ENCODE peak calls at places on chromosomes 6 and 20, in nine cellular contexts. M, B, W, J, L, O, Z, K and D are unnamed samples.

GRCh38 chr6:26104457-26105108 is 17.4 kb downstream of the HFE start:
- DNase-seq in O (no peak), J (no peak), W (no peak), Z (no peak), B (no peak), L (no peak), K (peak; percentile 71), M (no peak), D (no peak)

GRCh38 chr6:149233056-149233715 is 84.3 kb upstream of the TAB2 start:
- DNase-seq in L (no peak), B (no peak), J (peak; percentile 83), K (peak; percentile 35), W (no peak), M (no peak), Z (no peak), O (peak; percentile 91), D (peak; percentile 99)

GRCh38 chr6:125018136-125018535 is 55.9 kb downstream of the RNF217 start:
- DNase-seq in Z (no peak), L (no peak), J (no peak), K (no peak), B (no peak), O (no peak), W (no peak), M (no peak), D (no peak)

GRCh38 chr6:138054982-138055381 is 52.2 kb downstream of the PERP start:
- DNase-seq in W (no peak), K (no peak), B (no peak), L (no peak), Z (no peak), J (no peak), M (no peak), O (no peak), D (no peak)

GRCh38 chr6:169960003-169960344 is 208.6 kb downstream of the ERMARD start:
- DNase-seq in O (no peak), B (no peak), M (peak; percentile 32), Z (no peak), W (no peak), K (no peak), J (no peak), L (no peak), D (no peak)

GRCh38 chr6:129709451-129709908 is 497 bp downstream of the ARHGAP18 start:
- DNase-seq in W (peak; percentile 80), L (no peak), M (no peak), J (no peak), O (no peak), Z (no peak), B (no peak), K (no peak), D (peak; percentile 50)

GRCh38 chr20:36179170-36179945 is 24.8 kb downstream of the EPB41L1 start:
- DNase-seq in L (no peak), W (no peak), M (no peak), J (no peak), K (no peak), B (peak; percentile 65), O (peak; percentile 77), Z (no peak), D (no peak)

GRCh38 chr6:90611543-90611864 is 24.6 kb upstream of the MAP3K7 start:
- DNase-seq in M (no peak), K (no peak), W (no peak), L (no peak), B (peak; percentile 6), O (peak; percentile 75), J (no peak), Z (no peak), D (no peak)

GRCh38 chr6:54085526-54085925 is 25.7 kb upstream of the MLIP start:
- DNase-seq in O (no peak), J (no peak), B (no peak), L (no peak), Z (peak; percentile 52), K (no peak), W (no peak), M (no peak), D (peak; percentile 81)

GRCh38 chr6:163579880-163580295 is 165.4 kb downstream of the QKI start:
- DNase-seq in Z (no peak), O (peak; percentile 31), B (no peak), M (no peak), W (peak; percentile 55), J (no peak), L (no peak), K (no peak), D (peak; percentile 26)

GRCh38 chr20:18972251-18972876 is 158.8 kb downstream of the SCP2D1 start:
- DNase-seq in Z (no peak), B (no peak), L (no peak), J (no peak), M (no peak), K (no peak), O (no peak), W (no peak), D (no peak)

GRCh38 chr6:1027795-1028569 is 283.9 kb upstream of the FOXQ1 start:
- DNase-seq in J (no peak), B (no peak), Z (no peak), M (no peak), O (no peak), W (no peak), L (no peak), K (no peak), D (no peak)

GRCh38 chr6:1917628-1918371 is 308.1 kb downstream of the FOXC1 start:
- DNase-seq in J (peak; percentile 15), B (no peak), K (peak; percentile 12), L (no peak), Z (no peak), O (peak; percentile 81), W (no peak), M (peak; percentile 89), D (peak; percentile 87)

GRCh38 chr6:112710710-112711109 is 363.6 kb downstream of the RFPL4B start:
- DNase-seq in L (no peak), O (no peak), B (no peak), K (no peak), J (no peak), Z (no peak), M (no peak), W (no peak), D (no peak)

GRCh38 chr6:34884996-34885395 is 2.8 kb downstream of the TAF11 start:
- DNase-seq in L (no peak), W (peak; percentile 76), B (no peak), O (no peak), J (no peak), Z (no peak), M (no peak), K (no peak), D (no peak)

GRCh38 chr20:19336601-19337000 is 124.2 kb downstream of the SLC24A3 start:
- DNase-seq in L (no peak), W (no peak), J (no peak), Z (no peak), B (no peak), M (no peak), O (no peak), K (no peak), D (no peak)

GRCh38 chr6:37972994-37973757 is 153.6 kb downstream of the ZFAND3 start:
- DNase-seq in B (no peak), M (no peak), J (no peak), L (no peak), Z (no peak), W (no peak), K (no peak), O (no peak), D (no peak)

GRCh38 chr6:6588064-6588923 is at the start of gene LY86:
- DNase-seq in W (no peak), O (no peak), K (peak; percentile 59), L (no peak), J (no peak), B (no peak), M (no peak), Z (no peak), D (no peak)

GRCh38 chr6:30259140-30260035 is 46.2 kb upstream of the TRIM26 start:
- DNase-seq in M (peak; percentile 90), B (peak; percentile 78), W (peak; percentile 66), O (peak; percentile 96), Z (peak; percentile 73), L (peak; percentile 44), J (peak; percentile 75), K (no peak), D (peak; percentile 68)

GRCh38 chr20:61600061-61600460 is 348.0 kb downstream of the CDH4 start:
- DNase-seq in Z (no peak), L (no peak), K (no peak), W (no peak), O (peak; percentile 37), M (peak; percentile 61), J (no peak), B (no peak), D (no peak)

GRCh38 chr20:62952373-62953166 is at the start of gene SLC17A9:
- DNase-seq in K (no peak), W (peak; percentile 40), O (peak; percentile 94), J (no peak), Z (peak; percentile 63), B (no peak), L (peak; percentile 43), M (peak; percentile 93), D (peak; percentile 10)
- H3K4me3 ChIP-seq in K (peak within 1 kb of the TSS; percentile 52), W (no peak within 1 kb of the TSS), O (peak within 1 kb of the TSS; percentile 78), J (no peak within 1 kb of the TSS), Z (no peak within 1 kb of the TSS), B (peak within 1 kb of the TSS; percentile 26), L (peak within 1 kb of the TSS; percentile 32), M (no peak within 1 kb of the TSS), D (peak within 1 kb of the TSS; percentile 14)

DNA sequence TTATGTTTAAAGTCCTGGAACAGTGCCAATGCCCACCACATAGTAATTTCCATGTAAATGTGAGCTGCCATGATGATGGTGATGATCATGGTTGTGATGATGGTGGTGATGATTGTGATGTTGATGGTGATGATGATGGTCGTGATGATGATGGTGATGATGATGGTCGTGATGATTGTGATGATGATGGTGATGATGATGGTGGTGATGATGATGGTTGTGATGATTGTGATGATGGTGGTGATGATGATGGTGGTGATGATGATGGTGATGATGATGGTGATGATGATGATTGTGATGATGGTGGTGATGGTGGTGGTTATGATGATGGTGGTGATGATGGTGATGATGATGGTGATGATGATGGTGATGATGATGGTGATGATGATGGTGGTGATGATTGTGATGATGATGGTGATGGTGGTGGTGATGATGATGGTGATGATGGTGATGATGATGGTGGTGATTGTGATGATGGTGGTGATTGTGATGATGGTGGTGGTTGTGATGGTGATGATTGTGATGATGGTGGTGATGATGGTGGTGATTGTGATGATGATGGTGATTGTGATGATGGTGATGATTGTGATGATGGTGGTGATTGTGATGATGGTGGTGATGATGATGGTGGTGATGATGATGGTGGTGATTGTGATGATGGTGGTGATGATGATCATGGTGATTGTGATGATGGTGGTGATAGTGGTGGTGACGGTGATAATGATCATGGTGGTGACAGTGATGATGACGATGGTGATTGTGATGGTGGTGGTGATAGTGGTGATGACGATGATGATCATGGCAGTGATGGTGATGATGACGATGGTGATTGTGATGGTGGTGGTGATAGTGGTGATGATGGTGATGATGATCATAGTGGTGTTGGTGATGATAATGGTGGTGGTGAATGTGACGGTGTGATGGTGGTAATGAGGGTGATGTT is 82.3 kb downstream of the PHACTR3 start:
- DNase-seq in J (no peak), M (no peak), L (no peak), W (no peak), B (no peak), K (no peak), Z (no peak), O (no peak), D (no peak)
- H3K9me3 ChIP-seq in J (no peaks in the 10 kb centered on the region), M (peaks cover 1% of the 10 kb centered on the region), L (no peaks in the 10 kb centered on the region), W (no peaks in the 10 kb centered on the region), B (no peaks in the 10 kb centered on the region), K (no peaks in the 10 kb centered on the region), Z (no peaks in the 10 kb centered on the region), O (no peaks in the 10 kb centered on the region), D (peaks cover 15% of the 10 kb centered on the region)

GRCh38 chr20:33673411-33674293 is 576 bp downstream of the NECAB3 start:
- DNase-seq in B (no peak), W (no peak), L (no peak), O (peak; percentile 97), J (peak; percentile 64), K (no peak), M (no peak), Z (no peak), D (no peak)
- H3K27ac ChIP-seq in B (no peak overlapping the region), W (peak overlapping the region; percentile 85), L (peak overlapping the region; percentile 90), O (peak overlapping the region; percentile 23), J (peak overlapping the region; percentile 76), K (peak overlapping the region; percentile 52), M (peak overlapping the region; percentile 29), Z (peak overlapping the region; percentile 91), D (no peak overlapping the region)

GRCh38 chr20:43681468-43681942 is 14.6 kb downstream of the MYBL2 start:
- DNase-seq in W (peak; percentile 12), B (no peak), J (no peak), O (no peak), Z (no peak), K (no peak), L (no peak), M (no peak), D (no peak)
- H3K4me3 ChIP-seq in W (no peak overlapping the region), B (no peak overlapping the region), J (no peak overlapping the region), O (no peak overlapping the region), Z (no peak overlapping the region), K (no peak overlapping the region), L (no peak overlapping the region), M (no peak overlapping the region), D (no peak overlapping the region)